ENCODE peak calls at places on chromosomes 5 and 9, in ten cellular contexts. A is A549; X is CD8-positive, alpha-beta memory T cell; Y is aorta; U is gastrocnemius medialis; Q is HCT116; C is GM23338; E is SK-N-SH; S is Karpas-422; R is psoas muscle. J is an unnamed sample.

GRCh38 chr5:114407783-114408182 is 45.9 kb downstream of the KCNN2 start:
- DNase-seq in E (no peak), Q (no peak), S (no peak), R (no peak), U (no peak), X (no peak), C (no peak), Y (no peak), A (no peak), J (no peak)

GRCh38 chr9:120932086-120932818 is 5.7 kb upstream of the TRAF1 start:
- DNase-seq in Q (no peak), E (no peak), R (no peak), C (no peak), X (no peak), S (peak; percentile 69), A (no peak), Y (no peak), U (no peak), J (no peak)

GRCh38 chr5:179317411-179318192 is 27.7 kb downstream of the ADAMTS2 start:
- DNase-seq in E (no peak), A (no peak), R (peak; percentile 6), C (no peak), S (no peak), Q (no peak), U (peak; percentile 6), X (no peak), Y (peak; percentile 63), J (peak; percentile 28)

GRCh38 chr9:114313186-114313585 is 9.7 kb upstream of the ORM1 start:
- DNase-seq in C (no peak), E (no peak), Y (peak; percentile 27), Q (no peak), S (no peak), U (no peak), A (no peak), X (no peak), R (no peak), J (no peak)

GRCh38 chr5:21823588-21823987 is 1029.6 kb downstream of the CDH12 start:
- DNase-seq in X (no peak), C (no peak), Q (no peak), R (no peak), E (no peak), S (no peak), A (no peak), Y (no peak), U (no peak), J (no peak)

GRCh38 chr9:131755541-131756198 is 15.8 kb upstream of the RAPGEF1 start:
- DNase-seq in A (peak; percentile 81), Q (peak; percentile 75), X (peak; percentile 77), E (peak; percentile 86), U (peak; percentile 78), Y (peak; percentile 93), C (peak; percentile 96), S (peak; percentile 92), R (peak; percentile 78), J (peak; percentile 88)

GRCh38 chr9:115133649-115134048 is 15.7 kb upstream of the TNC start:
- DNase-seq in E (no peak), C (no peak), U (no peak), Q (no peak), Y (no peak), S (no peak), R (no peak), A (no peak), X (no peak), J (no peak)

GRCh38 chr5:159975462-159976019 is 33.4 kb upstream of the TTC1 start:
- DNase-seq in Q (peak; percentile 41), C (peak; percentile 12), U (no peak), R (no peak), E (peak; percentile 36), S (no peak), Y (no peak), A (peak; percentile 52), X (no peak), J (no peak)

GRCh38 chr9:1429328-1429727 is 379.2 kb downstream of the DMRT2 start:
- DNase-seq in X (no peak), S (peak; percentile 55), A (peak; percentile 24), Q (no peak), Y (no peak), R (no peak), C (peak; percentile 79), E (peak; percentile 2), U (no peak), J (no peak)

GRCh38 chr9:105187781-105188180 is 56.7 kb upstream of the SLC44A1 start:
- DNase-seq in X (no peak), U (no peak), E (no peak), A (peak; percentile 87), Y (no peak), Q (no peak), R (no peak), S (no peak), C (no peak), J (no peak)

GRCh38 chr9:111078391-111079038 is 40.2 kb upstream of the LPAR1 start:
- DNase-seq in A (no peak), S (no peak), E (no peak), Q (no peak), U (no peak), X (no peak), C (no peak), Y (no peak), R (no peak), J (no peak)

DNA sequence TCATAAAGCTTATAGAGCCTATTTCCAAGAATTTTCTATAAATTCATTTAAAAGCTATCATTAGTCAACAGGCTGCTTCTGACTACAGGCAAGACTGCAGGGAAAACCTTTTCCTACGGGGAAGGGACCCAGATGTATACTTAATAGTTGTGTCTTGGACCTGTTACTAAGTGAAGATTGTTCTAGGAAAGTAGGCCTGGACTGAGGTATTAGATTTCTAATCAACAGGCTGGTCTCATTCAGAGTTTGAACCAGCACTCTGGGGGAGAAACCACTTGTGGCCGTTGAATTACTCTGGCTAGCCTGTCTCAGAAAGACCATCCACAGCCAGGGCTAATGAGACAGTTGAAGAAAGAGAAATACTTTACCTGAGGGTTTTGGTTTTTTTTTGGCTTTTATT is 60.0 kb downstream of the IL6ST start:
- DNase-seq in Q (no peak), R (no peak), C (no peak), E (no peak), X (no peak), Y (no peak), A (no peak), S (no peak), U (no peak), J (no peak)
- H3K27ac ChIP-seq in Q (no peak overlapping the region), R (no peak overlapping the region), C (no peak overlapping the region), E (no peak overlapping the region), X (no peak overlapping the region), Y (no peak overlapping the region), A (peak overlapping the region; percentile 87), S (no peak overlapping the region), U (no peak overlapping the region), J (peak overlapping the region; percentile 61)

GRCh38 chr9:69001921-69002320 is 12.0 kb downstream of the PRKACG start:
- DNase-seq in R (no peak), S (no peak), Y (no peak), E (no peak), A (no peak), X (no peak), Q (no peak), U (no peak), C (no peak), J (no peak)
- H3K4me1 ChIP-seq in R (no peaks in the 10 kb centered on the region), S (no peaks in the 10 kb centered on the region), Y (no peaks in the 10 kb centered on the region), E (no peaks in the 10 kb centered on the region), A (no peaks in the 10 kb centered on the region), X (no peaks in the 10 kb centered on the region), Q (no peaks in the 10 kb centered on the region), U (no peaks in the 10 kb centered on the region), C (peaks cover 16% of the 10 kb centered on the region), J (peaks cover 13% of the 10 kb centered on the region)

GRCh38 chr5:132747064-132747692 is at the start of gene CCNI2:
- DNase-seq in E (peak; percentile 87), X (peak; percentile 63), R (peak; percentile 25), U (no peak), Q (no peak), A (peak; percentile 12), S (no peak), Y (no peak), C (peak; percentile 64), J (peak; percentile 57)

GRCh38 chr5:132746592-132747063 is 598 bp upstream of the CCNI2 start:
- DNase-seq in A (peak; percentile 71), R (no peak), S (no peak), Q (peak; percentile 34), Y (no peak), C (peak; percentile 91), E (no peak), U (no peak), X (no peak), J (no peak)

GRCh38 chr5:132747693-132748440 is 641 bp downstream of the CCNI2 start:
- DNase-seq in C (peak; percentile 63), Y (no peak), S (no peak), U (no peak), A (no peak), E (peak; percentile 24), X (peak; percentile 33), R (no peak), Q (no peak), J (peak; percentile 53)

GRCh38 chr5:132749506-132749905 is 2.3 kb downstream of the CCNI2 start:
- DNase-seq in U (no peak), E (peak; percentile 10), S (no peak), R (no peak), Q (no peak), X (no peak), Y (no peak), A (no peak), C (no peak), J (no peak)

DNA sequence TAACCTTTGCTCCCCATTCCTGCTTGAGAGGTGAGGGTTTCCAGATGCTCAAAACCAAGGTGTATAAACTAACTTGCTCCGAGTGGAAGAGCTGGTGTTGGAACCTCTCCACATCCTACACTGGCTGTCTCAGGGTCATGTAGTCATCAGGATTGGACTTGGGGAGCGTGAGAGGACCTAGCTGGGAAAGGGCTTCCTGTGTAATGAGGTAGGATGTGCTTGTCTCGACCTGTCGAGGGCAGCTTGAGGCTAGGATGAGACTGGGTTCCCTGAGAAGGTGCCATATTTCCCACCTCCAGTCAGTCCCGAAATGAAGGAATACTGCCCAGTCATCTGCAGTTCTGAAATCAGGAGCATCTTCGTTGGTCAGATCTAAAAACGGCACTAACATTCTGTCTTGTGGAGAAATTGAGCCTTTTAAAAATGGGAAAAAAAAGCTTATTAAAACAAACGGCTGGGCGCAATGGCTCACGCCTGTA is 1.3 kb downstream of the CCNI2 start:
- DNase-seq in E (peak; percentile 4), S (no peak), A (no peak), R (no peak), C (no peak), U (no peak), Q (no peak), X (no peak), Y (no peak), J (no peak)
- H3K4me3 ChIP-seq in E (no peak overlapping the region), S (no peak overlapping the region), A (no peak overlapping the region), R (no peak overlapping the region), C (peak overlapping the region; percentile 69), U (no peak overlapping the region), Q (no peak overlapping the region), X (no peak overlapping the region), Y (no peak overlapping the region), J (no peak overlapping the region)

DNA sequence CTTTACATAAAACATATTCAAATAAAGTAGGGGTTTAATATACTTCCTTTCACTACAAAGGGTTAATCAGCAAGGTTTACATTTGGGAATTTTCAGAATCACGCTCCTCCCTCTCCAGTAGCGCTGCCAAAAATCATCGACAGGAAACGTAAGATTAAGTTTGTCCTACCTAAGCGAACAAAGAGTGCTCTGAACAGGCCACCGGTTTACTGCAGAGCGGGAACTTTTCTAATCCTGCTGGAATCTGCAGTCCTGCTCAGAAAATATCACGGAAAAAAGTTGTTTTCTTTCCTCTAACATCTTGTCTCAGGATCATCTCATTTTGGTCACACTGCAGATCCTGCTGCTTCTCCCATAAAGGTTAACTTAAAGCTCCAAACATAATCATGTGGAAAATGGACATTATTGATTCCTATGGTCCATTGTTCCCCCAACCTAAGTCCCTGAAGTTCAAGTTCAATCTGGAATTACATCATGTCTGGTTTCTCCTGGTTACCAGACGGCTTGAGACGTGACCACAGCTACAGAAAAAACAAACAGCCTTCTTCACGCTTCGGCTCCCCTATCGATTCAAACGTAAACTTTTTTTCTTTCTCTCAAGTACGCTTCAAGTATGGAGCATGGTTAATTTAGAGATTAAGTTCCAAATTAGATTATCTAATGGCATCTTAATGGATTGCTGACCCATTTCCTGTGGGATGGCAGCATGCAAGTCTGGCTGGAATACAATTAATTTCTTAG is 217.6 kb downstream of the NFIB start:
- DNase-seq in Q (no peak), X (no peak), E (peak; percentile 50), Y (no peak), U (no peak), R (no peak), A (peak; percentile 82), S (no peak), C (peak; percentile 53), J (no peak)
- H3K27ac ChIP-seq in Q (no peak overlapping the region), X (no peak overlapping the region), E (peak overlapping the region; percentile 100), Y (peak overlapping the region; percentile 87), U (peak overlapping the region; percentile 69), R (peak overlapping the region; percentile 52), A (peak overlapping the region; percentile 81), S (no peak overlapping the region), C (peak overlapping the region; percentile 17), J (peak overlapping the region; percentile 81)